ENCODE peak calls at places on chromosomes 13 and 19, in seven cellular contexts. J, G, R, E, S, O and Y are unnamed samples.

GRCh38 chr13:33514362-33514761 is 228.8 kb upstream of the STARD13 start:
- DNase-seq in E (no peak), R (no peak), J (no peak), G (no peak), O (no peak), S (peak; percentile 22), Y (no peak)

GRCh38 chr13:78398743-78399410 is 204.5 kb downstream of the POU4F1 start:
- DNase-seq in G (no peak), R (no peak), O (no peak), S (peak; percentile 2), J (no peak), E (no peak), Y (no peak)

GRCh38 chr13:101127741-101128353 is 288.5 kb downstream of the NALCN start:
- DNase-seq in O (peak; percentile 67), E (no peak), R (no peak), J (peak; percentile 37), G (peak; percentile 53), S (peak; percentile 2), Y (peak; percentile 49)

GRCh38 chr19:13100031-13100588 is 2.5 kb downstream of the LYL1 start:
- DNase-seq in S (peak; percentile 35), J (no peak), O (no peak), E (no peak), R (no peak), G (no peak), Y (no peak)

GRCh38 chr13:50208826-50209335 is 193.6 kb downstream of the KCNRG start:
- DNase-seq in G (peak; percentile 76), O (peak; percentile 93), R (peak; percentile 56), E (peak; percentile 24), J (no peak), S (peak; percentile 45), Y (peak; percentile 82)

GRCh38 chr13:48066310-48066989 is 28.5 kb downstream of the MED4 start:
- DNase-seq in R (no peak), J (peak; percentile 42), G (peak; percentile 16), O (peak; percentile 31), E (no peak), S (no peak), Y (no peak)

GRCh38 chr19:12784394-12784870 is 6.9 kb upstream of the JUNB start:
- DNase-seq in O (no peak), J (no peak), E (no peak), S (peak; percentile 14), G (peak; percentile 46), R (no peak), Y (no peak)

GRCh38 chr13:28040977-28041376 is 52.5 kb upstream of the URAD start:
- DNase-seq in S (no peak), O (peak; percentile 20), E (no peak), J (no peak), R (no peak), G (no peak), Y (no peak)

GRCh38 chr13:44219808-44220544 is 153.6 kb upstream of the SERP2 start:
- DNase-seq in J (no peak), S (no peak), R (no peak), G (peak; percentile 93), O (peak; percentile 63), E (no peak), Y (no peak)

GRCh38 chr13:37134411-37135041 is 29.1 kb upstream of the CSNK1A1L start:
- DNase-seq in G (peak; percentile 90), J (no peak), E (no peak), R (no peak), S (no peak), O (peak; percentile 96), Y (peak; percentile 34)

GRCh38 chr19:4988770-4989251 is 19.9 kb downstream of the KDM4B start:
- DNase-seq in O (peak; percentile 85), G (peak; percentile 88), R (peak; percentile 39), E (no peak), J (peak; percentile 67), S (no peak), Y (peak; percentile 70)

GRCh38 chr19:1241417-1242095 is at the start of gene ATP5F1D:
- DNase-seq in J (peak; percentile 95), G (peak; percentile 95), R (peak; percentile 93), E (peak; percentile 93), S (peak; percentile 96), O (peak; percentile 97), Y (peak; percentile 80)

GRCh38 chr13:106961219-106961618 is 393.3 kb upstream of the ARGLU1 start:
- DNase-seq in R (no peak), O (no peak), E (no peak), J (no peak), G (no peak), S (no peak), Y (no peak)

GRCh38 chr13:65497265-65497664 is 1732.9 kb downstream of the PCDH9 start:
- DNase-seq in E (no peak), G (peak; percentile 68), R (no peak), J (no peak), S (no peak), O (peak; percentile 21), Y (peak; percentile 27)

GRCh38 chr19:43743059-43743458 is 11.7 kb downstream of the SMG9 start:
- DNase-seq in O (peak; percentile 60), E (no peak), J (no peak), G (peak; percentile 57), S (no peak), R (no peak), Y (no peak)

GRCh38 chr19:55855160-55855559 is 18.8 kb downstream of the NLRP4 start:
- DNase-seq in O (no peak), J (no peak), G (no peak), R (no peak), S (no peak), E (no peak), Y (no peak)

GRCh38 chr19:6061420-6062130 is 48.7 kb downstream of the RFX2 start:
- DNase-seq in S (no peak), G (no peak), J (no peak), O (no peak), R (peak; percentile 27), E (peak; percentile 39), Y (no peak)

GRCh38 chr13:49784886-49785570 is 7.5 kb downstream of the KPNA3 start:
- DNase-seq in E (no peak), G (peak; percentile 26), J (peak; percentile 57), R (no peak), O (no peak), S (no peak), Y (no peak)

GRCh38 chr19:22428299-22428913 is 6.3 kb upstream of the ZNF98 start:
- DNase-seq in S (no peak), E (no peak), R (no peak), J (no peak), O (no peak), G (no peak), Y (no peak)
- H3K4me3 ChIP-seq in S (no peak overlapping the region), E (no peak overlapping the region), R (no peak overlapping the region), J (no peak overlapping the region), O (no peak overlapping the region), G (no peak overlapping the region), Y (no peak overlapping the region)

GRCh38 chr13:111531505-111531904 is 211.1 kb downstream of the TEX29 start:
- DNase-seq in E (no peak), O (peak; percentile 3), R (no peak), J (no peak), G (peak; percentile 0), S (no peak), Y (no peak)
- TF ChIP-seq CTCF in E (no peak), O (no peak), R (no peak), J (no peak), G (peak; percentile 10), S (peak; percentile 14), Y (no peak)

DNA sequence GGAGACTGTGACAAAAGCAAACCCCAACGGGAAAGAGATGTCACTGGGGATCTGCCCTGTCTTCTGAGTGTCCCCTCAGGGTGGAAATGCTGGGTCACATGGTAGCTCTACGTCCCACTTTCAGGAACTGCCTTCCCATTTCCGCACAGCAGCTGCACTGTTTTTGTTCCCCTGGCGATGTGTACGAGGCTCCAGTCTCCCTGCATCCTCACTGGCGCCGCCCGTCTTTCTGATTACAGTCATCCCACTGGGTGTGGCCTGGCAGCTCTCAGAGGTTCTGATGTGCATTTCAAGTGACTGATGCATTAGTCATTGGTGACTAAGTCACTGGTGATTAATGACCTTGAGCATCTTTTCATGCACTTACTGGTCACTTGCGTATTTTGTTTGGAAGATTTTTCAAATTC is 21.2 kb downstream of the PCID2 start:
- DNase-seq in G (peak; percentile 100), J (no peak), O (peak; percentile 99), R (peak; percentile 69), S (no peak), E (peak; percentile 50), Y (peak; percentile 93)
- H3K4me3 ChIP-seq in G (peak overlapping the region; percentile 7), J (no peak overlapping the region), O (no peak overlapping the region), R (no peak overlapping the region), S (no peak overlapping the region), E (no peak overlapping the region), Y (no peak overlapping the region)

GRCh38 chr13:76823969-76824368 is 62.2 kb downstream of the KCTD12 start:
- DNase-seq in G (no peak), J (no peak), O (no peak), S (no peak), R (no peak), E (no peak), Y (no peak)

GRCh38 chr13:76822691-76823267 is 63.4 kb downstream of the KCTD12 start:
- DNase-seq in O (peak; percentile 77), R (no peak), J (no peak), S (peak; percentile 8), E (no peak), G (peak; percentile 34), Y (no peak)

GRCh38 chr13:76816394-76816793 is 69.8 kb downstream of the KCTD12 start:
- DNase-seq in G (no peak), J (no peak), R (no peak), E (no peak), S (no peak), O (no peak), Y (no peak)

GRCh38 chr13:76825415-76825814 is 60.8 kb downstream of the KCTD12 start:
- DNase-seq in J (no peak), E (no peak), G (peak; percentile 33), S (no peak), R (no peak), O (peak; percentile 13), Y (no peak)

DNA sequence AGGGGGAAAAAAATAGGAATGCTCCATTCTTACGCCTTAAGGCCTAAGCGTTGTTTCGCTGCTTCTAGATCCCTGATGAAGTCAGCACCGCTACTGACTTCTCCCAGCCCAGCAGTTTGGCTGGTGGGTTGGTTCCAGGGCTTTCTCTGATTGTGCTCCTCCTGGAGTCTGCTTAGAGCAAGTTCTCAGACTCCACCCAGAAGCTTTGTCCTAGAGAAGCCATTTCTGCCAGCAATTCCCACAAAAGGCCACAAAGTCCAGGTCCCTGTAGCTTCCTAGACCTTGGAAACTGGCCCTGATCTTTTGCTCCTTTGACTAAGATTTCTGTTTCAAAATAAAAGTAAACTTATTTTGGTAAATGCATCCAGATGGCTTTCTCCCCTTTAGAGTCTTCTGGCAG is 65.4 kb downstream of the KCTD12 start:
- DNase-seq in O (peak; percentile 62), G (no peak), R (no peak), J (no peak), E (no peak), S (no peak), Y (no peak)
- TF ChIP-seq CTCF in O (peak; percentile 36), G (peak; percentile 4), R (no peak), J (no peak), E (no peak), S (no peak), Y (no peak)

DNA sequence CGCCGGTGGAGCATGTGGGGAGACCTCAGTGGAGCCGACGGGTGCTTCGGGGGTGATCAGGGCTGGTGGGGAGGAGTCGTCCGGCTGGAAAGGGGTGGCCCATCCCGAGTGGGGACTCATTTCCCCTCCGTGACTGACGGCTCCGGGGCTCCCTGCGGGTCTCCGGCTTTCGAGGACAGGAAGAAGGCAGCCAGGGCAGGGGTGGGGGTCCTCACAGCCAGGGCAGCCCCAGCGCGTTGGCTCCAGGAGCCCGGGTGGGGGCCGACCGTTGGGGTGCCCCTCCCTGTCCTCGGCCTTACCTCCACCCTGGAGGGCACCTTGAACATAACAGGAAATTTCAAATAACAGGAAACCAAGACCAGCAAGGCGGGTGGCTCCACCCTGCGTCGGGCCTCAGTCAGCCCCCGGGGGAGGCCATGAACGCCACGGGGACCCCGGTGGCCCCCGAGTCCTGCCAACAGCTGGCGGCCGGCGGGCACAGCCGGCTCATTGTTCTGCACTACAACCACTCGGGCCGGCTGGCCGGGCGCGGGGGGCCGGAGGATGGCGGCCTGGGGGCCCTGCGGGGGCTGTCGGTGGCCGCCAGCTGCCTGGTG is at the start of gene S1PR4:
- DNase-seq in R (no peak), O (no peak), S (peak; percentile 83), G (no peak), E (no peak), J (no peak), Y (no peak)
- H3K4me3 ChIP-seq in R (peak within 1 kb of the TSS; percentile 38), O (no peak within 1 kb of the TSS), S (peak within 1 kb of the TSS; percentile 71), G (no peak within 1 kb of the TSS), E (peak within 1 kb of the TSS; percentile 40), J (no peak within 1 kb of the TSS), Y (no peak within 1 kb of the TSS)